ENCODE peak calls at places on chromosomes 13 and 19, in six cellular contexts. F is fibroblast of the aortic adventitia, U is lower lobe of right lung, N is left lung, S is fibroblast of mammary gland, Z is tibial artery. D is an unnamed sample.

GRCh38 chr13:68380041-68380973 is 1150.2 kb upstream of the PCDH9 start:
- DNase-seq in F (no peak), U (no peak), N (no peak), S (no peak), Z (no peak), D (no peak)

GRCh38 chr19:6649189-6649588 is 20.8 kb downstream of the TNFSF14 start:
- DNase-seq in F (no peak), U (no peak), N (no peak), S (no peak), Z (no peak), D (no peak)

GRCh38 chr13:52850396-52851152 is 2.1 kb upstream of the PCDH8 start:
- DNase-seq in F (peak), U (peak), N (peak), S (peak), Z (peak), D (peak)

GRCh38 chr19:14871619-14872230 is 14.2 kb downstream of the OR7A17 start:
- DNase-seq in F (peak), U (no peak), N (no peak), S (peak), Z (no peak), D (no peak)

GRCh38 chr19:7333198-7334118 is 15.3 kb upstream of the ARHGEF18 start:
- DNase-seq in F (peak), U (no peak), N (no peak), S (peak), Z (no peak), D (no peak)

GRCh38 chr19:14073232-14073924 is 792 bp downstream of the MISP3 start:
- DNase-seq in F (peak), U (peak), N (peak), S (peak), Z (peak), D (peak)

GRCh38 chr13:32538234-32538620 is 368 bp downstream of the N4BP2L2 start:
- DNase-seq in F (no peak), U (peak), N (no peak), S (peak), Z (peak), D (peak)

GRCh38 chr13:36519432-36519831 is 87.1 kb downstream of the CCNA1 start:
- DNase-seq in F (no peak), U (no peak), N (no peak), S (no peak), Z (no peak), D (no peak)

GRCh38 chr13:94933230-94933751 is 220.9 kb upstream of the SOX21 start:
- DNase-seq in F (no peak), U (no peak), N (no peak), S (no peak), Z (no peak), D (no peak)

GRCh38 chr13:48580185-48580803 is 47.4 kb upstream of the RCBTB2 start:
- DNase-seq in F (peak), U (no peak), N (no peak), S (peak), Z (peak), D (peak)

GRCh38 chr13:77002590-77003190 is 10.8 kb downstream of the CLN5 start:
- DNase-seq in F (peak), U (no peak), N (no peak), S (peak), Z (no peak), D (no peak)

GRCh38 chr13:46179576-46180368 is 2.2 kb downstream of the LCP1 start:
- DNase-seq in F (no peak), U (peak), N (no peak), S (no peak), Z (peak), D (peak)

GRCh38 chr19:55376381-55376933 is at the start of gene TMEM190:
- DNase-seq in F (no peak), U (no peak), N (peak), S (no peak), Z (no peak), D (no peak)

GRCh38 chr13:51070005-51070649 is 40.9 kb downstream of the C13orf42 start:
- DNase-seq in F (peak), U (peak), N (peak), S (peak), Z (peak), D (peak)

GRCh38 chr19:16338470-16339360 is 14.1 kb downstream of the KLF2 start:
- DNase-seq in F (peak), U (peak), N (peak), S (peak), Z (peak), D (no peak)

GRCh38 chr19:43372462-43372861 is 19.0 kb downstream of the CD177 start:
- DNase-seq in F (no peak), U (no peak), N (no peak), S (peak), Z (no peak), D (no peak)

GRCh38 chr19:33654840-33655508 is 33.2 kb downstream of the CHST8 start:
- DNase-seq in F (no peak), U (no peak), N (no peak), S (no peak), Z (no peak), D (no peak)

GRCh38 chr19:54158812-54159351 is 639 bp downstream of the LENG1 start:
- DNase-seq in F (peak), U (no peak), N (peak), S (peak), Z (no peak), D (no peak)

GRCh38 chr19:11446652-11447301 is 11.3 kb downstream of the PRKCSH start:
- DNase-seq in F (peak), U (no peak), N (peak), S (peak), Z (peak), D (peak)

GRCh38 chr13:46871557-46871956 is 25.3 kb downstream of the HTR2A start:
- DNase-seq in F (no peak), U (no peak), N (no peak), S (no peak), Z (no peak), D (no peak)

GRCh38 chr13:77697208-77698103 is at the start of gene SLAIN1:
- DNase-seq in F (no peak), U (peak), N (peak), S (peak), Z (peak), D (peak)

GRCh38 chr13:108214511-108215383 is 589 bp downstream of the LIG4 start:
- DNase-seq in F (no peak), U (peak), N (peak), S (no peak), Z (no peak), D (peak)

GRCh38 chr19:34804115-34804514 is 31.1 kb upstream of the ZNF599 start:
- DNase-seq in F (no peak), U (no peak), N (no peak), S (no peak), Z (no peak), D (no peak)

GRCh38 chr13:50707533-50708096 is 135.9 kb downstream of the DLEU7 start:
- DNase-seq in F (no peak), U (no peak), N (no peak), S (no peak), Z (no peak), D (no peak)

GRCh38 chr19:18029617-18030338 is 21.8 kb downstream of the ARRDC2 start:
- DNase-seq in F (no peak), U (no peak), N (no peak), S (peak), Z (no peak), D (peak)

GRCh38 chr19:45351401-45351952 is 10.9 kb downstream of the KLC3 start:
- DNase-seq in F (no peak), U (no peak), N (no peak), S (no peak), Z (no peak), D (no peak)

GRCh38 chr19:55451522-55452380 is 8.7 kb upstream of the SHISA7 start:
- DNase-seq in F (no peak), U (no peak), N (peak), S (no peak), Z (no peak), D (no peak)

GRCh38 chr13:106534844-106535551 is 464 bp downstream of the EFNB2 start:
- DNase-seq in F (peak), U (peak), N (peak), S (peak), Z (peak), D (peak)

GRCh38 chr13:44393391-44393790 is 19.8 kb downstream of the SERP2 start:
- DNase-seq in F (no peak), U (no peak), N (no peak), S (no peak), Z (no peak), D (peak)

GRCh38 chr19:16330368-16330801 is 5.8 kb downstream of the KLF2 start:
- DNase-seq in F (peak), U (peak), N (peak), S (peak), Z (peak), D (peak)

GRCh38 chr13:65843314-65843731 is 1386.8 kb downstream of the PCDH9 start:
- DNase-seq in F (no peak), U (peak), N (peak), S (no peak), Z (no peak), D (no peak)

GRCh38 chr13:111572956-111573355 is 252.5 kb downstream of the TEX29 start:
- DNase-seq in F (no peak), U (no peak), N (no peak), S (no peak), Z (no peak), D (peak)

GRCh38 chr19:46368116-46368515 is 21.2 kb downstream of the PPP5C start:
- DNase-seq in F (no peak), U (no peak), N (peak), S (no peak), Z (no peak), D (no peak)

GRCh38 chr19:648305-648704 is 8.6 kb downstream of the FGF22 start:
- DNase-seq in F (no peak), U (no peak), N (no peak), S (no peak), Z (no peak), D (no peak)

GRCh38 chr19:2556221-2557092 is 80.5 kb downstream of the GADD45B start:
- DNase-seq in F (no peak), U (peak), N (peak), S (no peak), Z (no peak), D (peak)

GRCh38 chr19:55147408-55148251 is 1.4 kb downstream of the TNNT1 start:
- DNase-seq in F (no peak), U (no peak), N (no peak), S (no peak), Z (no peak), D (no peak)

GRCh38 chr13:106867249-106867648 is 299.3 kb upstream of the ARGLU1 start:
- DNase-seq in F (no peak), U (no peak), N (no peak), S (no peak), Z (no peak), D (no peak)

GRCh38 chr19:1051791-1052190 is 11.9 kb downstream of the ABCA7 start:
- DNase-seq in F (no peak), U (no peak), N (peak), S (no peak), Z (no peak), D (no peak)

GRCh38 chr19:16070366-16070990 is 5.8 kb upstream of the TPM4 start:
- DNase-seq in F (no peak), U (peak), N (peak), S (no peak), Z (peak), D (peak)

DNA sequence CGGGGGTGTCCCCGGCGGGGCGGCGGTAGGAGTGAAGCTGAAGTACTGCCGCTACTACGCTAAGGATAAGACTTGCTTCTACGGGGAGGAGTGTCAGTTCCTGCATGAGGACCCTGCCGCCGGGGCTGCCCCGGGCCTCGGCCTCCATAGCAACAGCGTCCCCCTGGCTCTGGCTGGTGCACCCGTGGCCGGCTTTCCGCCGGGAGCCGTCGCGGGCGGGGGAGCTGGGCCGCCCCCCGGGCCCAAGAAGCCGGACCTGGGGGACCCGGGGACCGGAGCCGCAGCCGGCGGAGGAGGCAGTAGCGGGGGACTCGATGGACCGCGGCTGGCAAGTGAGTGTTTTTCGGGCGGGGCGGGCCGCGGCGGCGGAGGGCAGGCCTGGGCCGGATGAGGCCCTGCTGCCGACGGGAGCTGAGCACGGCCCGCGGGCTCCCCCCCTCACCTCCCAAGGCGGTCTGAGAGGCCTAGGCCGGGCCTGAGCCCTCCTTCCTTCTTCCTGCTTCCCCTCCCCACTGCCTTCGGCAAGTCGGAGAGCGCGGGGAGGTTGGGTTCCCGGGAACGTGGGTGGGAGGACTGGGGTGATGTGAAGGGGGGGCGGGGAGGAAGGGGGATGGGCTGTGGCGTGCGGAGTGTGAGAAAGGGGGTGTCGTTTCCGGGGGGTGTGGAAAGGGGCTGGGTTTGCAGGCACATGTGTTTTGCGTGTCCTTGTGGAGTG is 568 bp downstream of the PAN3 start:
- DNase-seq in F (peak), U (peak), N (peak), S (peak), Z (peak), D (peak)
- TF ChIP-seq CTCF in F (no peak), U (no peak), N (no peak), S (no peak), Z (no peak), D (no peak)

DNA sequence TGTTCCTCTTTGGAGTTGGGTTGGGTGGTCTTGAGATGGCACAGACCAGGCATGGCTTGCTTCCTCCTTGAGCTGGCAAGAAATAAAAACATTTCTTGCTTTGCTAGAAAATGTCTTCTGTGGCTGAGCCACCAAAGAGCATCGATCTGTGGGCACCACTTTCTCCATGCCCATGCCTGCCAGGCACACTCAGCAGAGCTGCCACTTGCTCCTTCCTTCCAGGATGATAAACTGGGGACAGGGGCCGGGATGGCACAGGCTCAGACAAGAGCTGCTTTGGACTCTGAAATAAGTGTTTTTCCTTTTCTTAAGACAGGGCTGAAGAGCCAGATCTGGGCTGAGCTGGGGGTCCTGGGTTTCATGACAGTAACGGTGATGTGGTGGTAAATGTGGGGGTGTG is 32.8 kb downstream of the NFIX start:
- DNase-seq in F (no peak), U (peak), N (peak), S (no peak), Z (no peak), D (peak)
- H3K4me3 ChIP-seq in F (peak), U (no peak), N (no peak), S (no peak), Z (peak), D (no peak)

GRCh38 chr19:40025938-40026596 is 29.2 kb downstream of the ZNF546 start:
- DNase-seq in F (no peak), U (no peak), N (no peak), S (no peak), Z (no peak), D (no peak)

GRCh38 chr19:40023969-40024368 is 27.1 kb downstream of the ZNF546 start:
- DNase-seq in F (no peak), U (no peak), N (no peak), S (no peak), Z (no peak), D (no peak)

GRCh38 chr19:40026597-40026970 is 29.4 kb downstream of the ZNF780B start:
- DNase-seq in F (no peak), U (no peak), N (no peak), S (no peak), Z (no peak), D (no peak)
- TF ChIP-seq CTCF in F (no peak), U (no peak), N (no peak), S (no peak), Z (no peak), D (no peak)

GRCh38 chr19:57682226-57682766 is 519 bp downstream of the ZNF551 start:
- DNase-seq in F (no peak), U (no peak), N (no peak), S (peak), Z (no peak), D (no peak)
- H3K4me3 ChIP-seq in F (peak), U (peak), N (peak), S (peak), Z (peak), D (peak)